ENCODE peak calls at places on chromosome 21, in four cellular contexts. X is Jurkat, Clone E6-1; Q is heart left ventricle; E is KBM-7. C is an unnamed sample.

GRCh38 chr21:16588433-16588860 is 858.7 kb downstream of the USP25 start:
- DNase-seq in Q (peak), X (no peak), E (no peak), C (no peak)

GRCh38 chr21:37758997-37759396 is 157.3 kb downstream of the KCNJ6 start:
- DNase-seq in Q (no peak), X (peak), E (peak), C (peak)

GRCh38 chr21:35933466-35933865 is 126.9 kb downstream of the SETD4 start:
- DNase-seq in X (no peak), Q (peak), E (peak), C (no peak)

GRCh38 chr21:43956667-43957030 is 55.5 kb upstream of the TRAPPC10 start:
- DNase-seq in Q (no peak), E (no peak), X (no peak), C (no peak)

GRCh38 chr21:22211943-22212342 is 1213.7 kb downstream of the NCAM2 start:
- DNase-seq in E (no peak), Q (no peak), X (no peak), C (no peak)

GRCh38 chr21:28827422-28827821 is 165.3 kb downstream of the LTN1 start:
- DNase-seq in Q (no peak), E (no peak), X (no peak), C (no peak)

GRCh38 chr21:45880097-45881068 is 101.2 kb upstream of the COL6A1 start:
- DNase-seq in X (peak), Q (peak), E (peak), C (peak)

GRCh38 chr21:42056468-42056867 is 14.6 kb upstream of the UMODL1 start:
- DNase-seq in X (peak), E (no peak), Q (no peak), C (no peak)

GRCh38 chr21:38140192-38140905 is 116.4 kb upstream of the KCNJ15 start:
- DNase-seq in E (no peak), Q (peak), X (no peak), C (no peak)

GRCh38 chr21:30695956-30696355 is 22.6 kb downstream of the KRTAP21-3 start:
- DNase-seq in Q (no peak), X (peak), E (no peak), C (no peak)

GRCh38 chr21:36478941-36479340 is 981 bp downstream of the CLDN14 start:
- DNase-seq in X (no peak), Q (no peak), E (no peak), C (no peak)

GRCh38 chr21:43369124-43369523 is 57.8 kb downstream of the SIK1 start:
- DNase-seq in E (no peak), X (no peak), Q (no peak), C (no peak)

GRCh38 chr21:41776778-41777177 is 9.9 kb upstream of the RIPK4 start:
- DNase-seq in X (peak), E (no peak), Q (no peak), C (no peak)

GRCh38 chr21:37006243-37006520 is 320 bp upstream of the RIPPLY3 start:
- DNase-seq in Q (no peak), E (no peak), X (no peak), C (no peak)

GRCh38 chr21:33661146-33661545 is 18.8 kb downstream of the ITSN1 start:
- DNase-seq in E (no peak), X (no peak), Q (no peak), C (no peak)

GRCh38 chr21:45128613-45129226 is 54.3 kb downstream of the ADARB1 start:
- DNase-seq in E (peak), X (peak), Q (peak), C (peak)

GRCh38 chr21:25298512-25299491 is 308.5 kb downstream of the MRPL39 start:
- DNase-seq in E (peak), X (no peak), Q (no peak), C (no peak)

GRCh38 chr21:26820473-26820872 is 24.7 kb downstream of the ADAMTS1 start:
- DNase-seq in X (no peak), E (no peak), Q (no peak), C (no peak)

GRCh38 chr21:45365608-45366241 is 39.2 kb upstream of the COL18A1 start:
- DNase-seq in Q (no peak), X (no peak), E (no peak), C (no peak)

GRCh38 chr21:35652872-35653271 is 407.5 kb downstream of the SETD4 start:
- DNase-seq in X (no peak), Q (no peak), E (no peak), C (no peak)

GRCh38 chr21:25834376-25834775 is 99.6 kb downstream of the GABPA start:
- DNase-seq in E (no peak), X (no peak), Q (no peak), C (no peak)

GRCh38 chr21:45074048-45074817 is at the start of gene ADARB1:
- DNase-seq in Q (peak), E (no peak), X (no peak), C (peak)

GRCh38 chr21:21750124-21750825 is 752.1 kb downstream of the NCAM2 start:
- DNase-seq in X (no peak), Q (no peak), E (no peak), C (no peak)